ENCODE peak calls at places on chromosomes 16 and 17, in seven cellular contexts. M is H9, U is neuronal stem cell, V is trophoblast cell, P is mesendoderm, C is mesenchymal stem cell, R is H1. O is an unnamed sample.

GRCh38 chr16:66858740-66859396 is 14.7 kb downstream of the CA7 start:
- DNase-seq in V (peak), R (no peak), C (peak), P (no peak), M (no peak), U (no peak), O (peak)

GRCh38 chr17:39231587-39232551 is 6.1 kb upstream of the STAC2 start:
- DNase-seq in R (no peak), C (peak), V (peak), P (peak), M (peak), U (no peak), O (peak)

GRCh38 chr17:77726549-77726957 is 231.9 kb upstream of the TNRC6C start:
- DNase-seq in R (no peak), U (no peak), P (no peak), C (no peak), V (no peak), M (peak), O (no peak)

GRCh38 chr16:71894229-71894920 is 956 bp upstream of the IST1 start:
- DNase-seq in U (peak), C (peak), R (peak), P (peak), M (peak), V (peak), O (peak)

GRCh38 chr16:9318764-9319163 is 227.3 kb downstream of the HAPSTR1 start:
- DNase-seq in V (no peak), P (peak), C (no peak), R (no peak), U (no peak), M (no peak), O (no peak)

GRCh38 chr17:55532670-55533069 is 21.4 kb upstream of the SMIM36 start:
- DNase-seq in V (no peak), C (no peak), P (no peak), R (no peak), U (no peak), M (no peak), O (no peak)

GRCh38 chr17:39668141-39668924 is at the start of gene PNMT:
- DNase-seq in C (peak), P (peak), U (no peak), V (peak), R (no peak), M (peak), O (peak)

GRCh38 chr17:75524971-75525805 is at the start of gene LLGL2:
- DNase-seq in C (peak), R (no peak), P (peak), M (peak), U (peak), V (peak), O (peak)

GRCh38 chr17:82050152-82050760 is 1.4 kb downstream of the RFNG start:
- DNase-seq in P (no peak), V (no peak), M (no peak), U (no peak), C (no peak), R (no peak), O (no peak)

GRCh38 chr16:86554917-86555762 is at the start of gene MTHFSD:
- DNase-seq in C (peak), U (peak), V (peak), P (peak), R (no peak), M (peak), O (peak)

GRCh38 chr17:10875411-10875810 is 37.5 kb upstream of the PIRT start:
- DNase-seq in M (peak), P (peak), R (no peak), C (no peak), V (peak), U (peak), O (no peak)

GRCh38 chr17:75684249-75684648 is 17.1 kb downstream of the SAP30BP start:
- DNase-seq in P (no peak), M (no peak), C (no peak), U (no peak), R (no peak), V (peak), O (peak)

GRCh38 chr16:84726670-84727467 is 27.1 kb downstream of the USP10 start:
- DNase-seq in C (peak), M (no peak), P (no peak), R (no peak), U (no peak), V (peak), O (no peak)

GRCh38 chr17:15466131-15466530 is 1.3 kb downstream of the CDRT4 start:
- DNase-seq in V (no peak), C (no peak), R (no peak), M (no peak), P (no peak), U (no peak), O (no peak)

GRCh38 chr17:66098040-66098439 is 93.9 kb downstream of the CEP112 start:
- DNase-seq in P (no peak), R (no peak), U (no peak), M (no peak), V (no peak), C (no peak), O (peak)

GRCh38 chr17:55161935-55162555 is 102.7 kb upstream of the HLF start:
- DNase-seq in U (no peak), R (no peak), P (peak), C (peak), V (peak), M (no peak), O (peak)

GRCh38 chr16:69596801-69597200 is 31.0 kb downstream of the NFAT5 start:
- DNase-seq in M (no peak), C (no peak), V (no peak), P (no peak), R (no peak), U (no peak), O (no peak)

GRCh38 chr17:31314788-31315105 is 893 bp upstream of the EVI2B start:
- DNase-seq in V (no peak), P (no peak), R (no peak), U (no peak), C (no peak), M (no peak), O (no peak)

GRCh38 chr16:83552193-83552592 is 255.6 kb upstream of the HSBP1 start:
- DNase-seq in P (no peak), C (peak), M (no peak), R (no peak), U (no peak), V (no peak), O (peak)

GRCh38 chr17:74522381-74523090 is 8.7 kb downstream of the CD300LB start:
- DNase-seq in R (no peak), M (no peak), C (no peak), V (no peak), P (no peak), U (no peak), O (no peak)

GRCh38 chr17:40910441-40910841 is 25.4 kb upstream of the KRT20 start:
- DNase-seq in R (no peak), M (no peak), V (peak), U (no peak), C (peak), P (no peak), O (peak)

GRCh38 chr16:10521681-10522274 is 58.6 kb downstream of the EMP2 start:
- DNase-seq in U (peak), C (peak), R (no peak), V (peak), M (peak), P (peak), O (peak)

GRCh38 chr17:63120406-63120805 is 154.4 kb downstream of the TANC2 start:
- DNase-seq in M (no peak), V (peak), U (no peak), P (peak), R (no peak), C (peak), O (peak)

GRCh38 chr17:72404872-72405271 is 284.1 kb downstream of the SOX9 start:
- DNase-seq in P (no peak), U (no peak), R (no peak), M (no peak), V (no peak), C (peak), O (peak)

GRCh38 chr17:40952169-40952568 is 14.6 kb downstream of the KRT39 start:
- DNase-seq in M (no peak), V (no peak), P (no peak), U (no peak), C (no peak), R (no peak), O (no peak)

GRCh38 chr16:23729503-23730424 is 16.7 kb upstream of the ERN2 start:
- DNase-seq in U (no peak), M (peak), C (no peak), P (peak), V (peak), R (no peak), O (peak)

GRCh38 chr17:40515491-40516041 is 14.1 kb upstream of the TNS4 start:
- DNase-seq in U (no peak), M (no peak), C (no peak), R (no peak), P (peak), V (no peak), O (no peak)

GRCh38 chr16:70702624-70703023 is 16.8 kb upstream of the MTSS2 start:
- DNase-seq in V (no peak), P (no peak), U (no peak), C (no peak), M (no peak), R (no peak), O (no peak)

GRCh38 chr17:48002920-48003685 is 32.2 kb downstream of the CDK5RAP3 start:
- DNase-seq in U (no peak), C (no peak), V (no peak), P (no peak), R (no peak), M (peak), O (no peak)

GRCh38 chr17:68682913-68683312 is 81.7 kb upstream of the FAM20A start:
- DNase-seq in C (no peak), M (no peak), V (no peak), P (no peak), R (no peak), U (no peak), O (no peak)

GRCh38 chr16:20079106-20079505 is 5.4 kb upstream of the GPR139 start:
- DNase-seq in R (no peak), M (no peak), V (no peak), U (no peak), C (no peak), P (no peak), O (no peak)

GRCh38 chr17:4785311-4786110 is 653 bp downstream of the VMO1 start:
- DNase-seq in V (no peak), M (peak), C (no peak), R (no peak), P (no peak), U (no peak), O (no peak)

GRCh38 chr17:29645516-29646051 is 22.9 kb upstream of the CORO6 start:
- DNase-seq in U (no peak), M (no peak), R (no peak), C (peak), V (peak), P (no peak), O (peak)

GRCh38 chr16:49740190-49740589 is 115.7 kb downstream of the ZNF423 start:
- DNase-seq in M (no peak), R (no peak), P (no peak), C (no peak), V (no peak), U (no peak), O (no peak)
- H3K4ac ChIP-seq in M (no peak), R (no peak), P (no peak), C (no peak), V (no peak), U (no peak), O (no peak)

DNA sequence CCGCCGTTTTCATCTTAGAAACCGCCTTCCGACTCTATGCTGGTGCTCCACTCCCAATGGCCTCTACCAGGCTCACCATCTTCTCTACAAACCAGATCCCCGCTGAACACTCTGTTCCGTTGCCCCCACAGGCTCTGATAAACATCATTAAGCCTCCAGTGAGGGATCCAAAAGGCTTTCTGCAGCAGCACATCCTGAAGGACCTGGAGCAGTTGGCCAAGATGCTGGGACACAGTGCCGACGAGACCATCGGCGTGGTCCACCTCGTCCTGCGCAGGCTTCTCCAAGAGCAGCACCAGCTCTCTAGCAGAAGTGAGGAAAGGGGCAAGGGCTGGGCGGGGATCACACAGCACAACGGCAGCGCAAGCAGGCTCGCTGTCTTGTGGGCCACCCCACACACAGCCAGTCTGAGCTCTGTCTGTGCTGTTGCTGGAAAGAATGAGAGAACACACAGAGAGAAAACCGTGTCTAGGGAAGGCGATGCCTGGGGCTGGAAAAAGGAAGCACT is 33.5 kb upstream of the ENDOV start:
- DNase-seq in P (no peak), R (no peak), U (no peak), M (no peak), C (no peak), V (no peak), O (no peak)
- H3K4ac ChIP-seq in P (no peak), R (no peak), U (no peak), M (no peak), C (no peak), V (no peak), O (no peak)

DNA sequence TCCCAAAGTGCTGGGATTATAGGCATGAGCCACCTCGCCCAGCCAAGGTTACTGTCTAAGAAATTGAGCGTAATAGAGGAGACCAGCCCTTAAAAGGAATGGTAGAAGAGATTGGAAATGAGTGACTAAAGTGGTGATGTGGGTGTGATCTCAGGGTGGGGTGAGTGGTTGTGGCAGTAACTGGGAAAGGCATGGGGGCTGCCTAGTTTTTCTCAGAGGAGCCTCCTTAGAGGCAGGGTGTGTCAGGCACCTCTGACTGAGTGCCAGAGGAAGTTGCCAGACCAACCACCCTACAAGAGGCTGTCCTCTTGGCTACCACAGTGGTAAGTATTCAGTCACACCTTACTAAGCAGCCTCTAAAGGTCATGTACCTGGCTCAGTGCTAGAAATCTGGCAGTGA is 8.9 kb downstream of the DUS2 start:
- DNase-seq in R (no peak), V (peak), P (no peak), C (no peak), M (no peak), U (no peak), O (no peak)
- H3K4ac ChIP-seq in R (no peak), V (no peak), P (no peak), C (no peak), M (no peak), U (no peak), O (no peak)

GRCh38 chr17:80504671-80505413 is 28.4 kb upstream of the NPTX1 start:
- DNase-seq in V (peak), P (no peak), C (peak), R (no peak), M (no peak), U (no peak), O (peak)

GRCh38 chr17:80503921-80504320 is 27.5 kb upstream of the NPTX1 start:
- DNase-seq in M (no peak), V (no peak), P (no peak), U (no peak), R (no peak), C (no peak), O (no peak)

GRCh38 chr17:80501739-80502577 is 25.6 kb upstream of the NPTX1 start:
- DNase-seq in V (peak), U (no peak), R (no peak), M (no peak), C (no peak), P (no peak), O (peak)

GRCh38 chr17:80502578-80502877 is 26.1 kb upstream of the NPTX1 start:
- DNase-seq in R (no peak), C (no peak), M (no peak), P (no peak), V (no peak), U (no peak), O (no peak)

GRCh38 chr17:80503031-80503430 is 26.6 kb upstream of the NPTX1 start:
- DNase-seq in P (no peak), C (no peak), R (no peak), V (no peak), M (no peak), U (no peak), O (no peak)
- H3K4ac ChIP-seq in P (no peak), C (no peak), R (no peak), V (no peak), M (no peak), U (no peak), O (peak)

DNA sequence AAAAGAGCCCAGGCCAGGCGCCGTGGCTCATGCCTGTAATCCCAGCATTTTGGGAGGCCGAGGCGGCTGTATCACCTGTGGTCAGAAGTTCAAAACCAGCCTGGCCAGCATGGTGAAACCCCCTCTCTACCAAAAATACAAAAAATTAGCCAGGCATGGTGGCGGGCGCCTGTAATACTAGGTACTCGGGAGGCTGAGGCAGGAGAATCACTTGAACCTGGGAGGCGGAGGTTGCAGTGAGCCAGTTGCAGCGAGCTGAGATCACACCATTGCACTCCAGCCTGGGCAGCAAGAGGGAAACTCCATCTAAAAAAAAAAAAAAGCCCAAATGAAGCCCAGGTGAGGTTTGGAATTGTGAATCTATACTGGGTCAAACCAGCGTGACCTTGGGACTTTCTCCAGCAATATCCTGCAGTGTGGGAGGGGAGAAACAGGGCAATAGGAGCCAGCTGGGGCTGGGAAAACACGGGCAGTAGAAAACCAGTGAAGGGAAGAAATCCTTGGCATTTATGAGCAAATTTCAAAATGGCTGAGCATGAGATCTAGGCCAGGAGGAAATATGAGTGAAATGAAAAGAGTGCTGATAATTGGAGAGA is 8.2 kb upstream of the DHX8 start:
- DNase-seq in M (no peak), C (no peak), R (no peak), U (no peak), P (no peak), V (no peak), O (no peak)
- H3K4ac ChIP-seq in M (no peak), C (no peak), R (no peak), U (no peak), P (no peak), V (no peak), O (no peak)

O was measured in IMR-90.